ENCODE peak calls at places on chromosomes 16 and 17, in nine cellular contexts. U is AG20443; H is activated B cell treated with CpG ODN at 0.5 μM for 24 hours; X is body of pancreas; B is CD8-positive, alpha-beta memory T cell; Y is OCI-LY7; N is AG09319; K is Kasumi-1; Z is effector CD4-positive, alpha-beta T cell. E is an unnamed sample.

GRCh38 chr17:2613089-2613808 is 19.8 kb downstream of the PAFAH1B1 start:
- DNase-seq in U (no peak), H (no peak), X (peak; percentile 18), B (no peak), Y (no peak), N (no peak), K (no peak), Z (no peak), E (no peak)

GRCh38 chr17:7323731-7324437 is 5.3 kb downstream of the NEURL4 start:
- DNase-seq in U (peak; percentile 78), H (peak; percentile 62), X (peak; percentile 45), B (peak; percentile 66), Y (peak; percentile 45), N (no peak), K (no peak), Z (peak; percentile 55), E (peak; percentile 58)

GRCh38 chr17:77210331-77210730 is 69.6 kb downstream of the SEC14L1 start:
- DNase-seq in U (no peak), H (no peak), X (no peak), B (no peak), Y (peak; percentile 81), N (no peak), K (no peak), Z (no peak), E (no peak)

GRCh38 chr17:41625602-41626001 is 1.2 kb upstream of the KRT17 start:
- DNase-seq in U (no peak), H (no peak), X (peak; percentile 11), B (no peak), Y (no peak), N (no peak), K (no peak), Z (no peak), E (peak; percentile 27)

GRCh38 chr16:65481956-65482355 is 360.1 kb upstream of the CDH11 start:
- DNase-seq in U (no peak), H (no peak), X (no peak), B (no peak), Y (no peak), N (no peak), K (no peak), Z (no peak), E (no peak)

GRCh38 chr17:19656336-19656735 is 7.8 kb downstream of the ALDH3A2 start:
- DNase-seq in U (no peak), H (no peak), X (no peak), B (no peak), Y (no peak), N (no peak), K (no peak), Z (no peak), E (no peak)

GRCh38 chr16:19223235-19223847 is 55.3 kb downstream of the SYT17 start:
- DNase-seq in U (no peak), H (no peak), X (no peak), B (no peak), Y (peak; percentile 41), N (no peak), K (peak; percentile 0), Z (no peak), E (peak; percentile 48)

GRCh38 chr17:35577826-35578194 is 561 bp downstream of the PEX12 start:
- DNase-seq in U (peak; percentile 27), H (no peak), X (no peak), B (no peak), Y (no peak), N (no peak), K (no peak), Z (no peak), E (no peak)

GRCh38 chr17:30236807-30237206 is 1.3 kb upstream of the SLC6A4 start:
- DNase-seq in U (peak; percentile 80), H (no peak), X (peak; percentile 70), B (no peak), Y (no peak), N (no peak), K (peak; percentile 12), Z (no peak), E (no peak)

GRCh38 chr16:26281681-26282080 is 589.9 kb downstream of the HS3ST4 start:
- DNase-seq in U (no peak), H (no peak), X (no peak), B (no peak), Y (no peak), N (no peak), K (no peak), Z (no peak), E (no peak)

GRCh38 chr17:46765491-46765890 is 53.0 kb downstream of the WNT3 start:
- DNase-seq in U (no peak), H (no peak), X (peak; percentile 27), B (no peak), Y (no peak), N (no peak), K (no peak), Z (no peak), E (no peak)

GRCh38 chr16:85579199-85579598 is 33.9 kb upstream of the GSE1 start:
- DNase-seq in U (no peak), H (no peak), X (no peak), B (no peak), Y (no peak), N (no peak), K (no peak), Z (no peak), E (no peak)

GRCh38 chr17:73595068-73595865 is 49.0 kb downstream of the SDK2 start:
- DNase-seq in U (peak; percentile 51), H (peak; percentile 35), X (no peak), B (peak; percentile 35), Y (peak; percentile 55), N (no peak), K (no peak), Z (no peak), E (peak; percentile 12)

GRCh38 chr16:4011940-4012629 is 104.2 kb downstream of the ADCY9 start:
- DNase-seq in U (no peak), H (no peak), X (no peak), B (no peak), Y (no peak), N (no peak), K (no peak), Z (no peak), E (no peak)

GRCh38 chr16:57803413-57803990 is 1.2 kb upstream of the KIFC3 start:
- DNase-seq in U (no peak), H (no peak), X (no peak), B (no peak), Y (no peak), N (no peak), K (no peak), Z (no peak), E (no peak)

GRCh38 chr17:55564077-55564476 is 52.8 kb upstream of the SMIM36 start:
- DNase-seq in U (peak; percentile 41), H (no peak), X (no peak), B (no peak), Y (no peak), N (no peak), K (no peak), Z (no peak), E (no peak)